ENCODE peak calls at places on chromosome 18, in seven cellular contexts. One of them, this sample, is unnamed. For H3K4me1, the result is how much of the 10 kb centered on the place peaks cover.

GRCh38 chr18:8767356-8767755 is 62.0 kb downstream of the MTCL1 start:
- DNase-seq in HepG2: no peak
- DNase-seq in GM12878: no peak
- DNase-seq in HCT116: no peak
- DNase-seq in K562: no peak
- DNase-seq in SK-N-SH: no peak
- DNase-seq in H1: no peak
- DNase-seq in this sample: no peak

GRCh38 chr18:79942786-79943607 is 8.5 kb downstream of the SLC66A2 start:
- DNase-seq in HepG2: no peak
- DNase-seq in GM12878: no peak
- DNase-seq in HCT116: no peak
- DNase-seq in K562: peak
- DNase-seq in SK-N-SH: no peak
- DNase-seq in H1: no peak
- DNase-seq in this sample: no peak

GRCh38 chr18:13453714-13454113 is 235.2 kb downstream of the LDLRAD4 start:
- DNase-seq in HepG2: no peak
- DNase-seq in GM12878: no peak
- DNase-seq in HCT116: no peak
- DNase-seq in K562: no peak
- DNase-seq in SK-N-SH: no peak
- DNase-seq in H1: no peak
- DNase-seq in this sample: no peak

GRCh38 chr18:35513181-35513932 is 15.6 kb upstream of the INO80C start:
- DNase-seq in HepG2: no peak
- DNase-seq in GM12878: no peak
- DNase-seq in HCT116: peak
- DNase-seq in K562: peak
- DNase-seq in SK-N-SH: no peak
- DNase-seq in H1: peak
- DNase-seq in this sample: no peak

GRCh38 chr18:7273301-7273911 is 42.5 kb downstream of the LRRC30 start:
- DNase-seq in HepG2: no peak
- DNase-seq in GM12878: no peak
- DNase-seq in HCT116: no peak
- DNase-seq in K562: no peak
- DNase-seq in SK-N-SH: no peak
- DNase-seq in H1: no peak
- DNase-seq in this sample: no peak

GRCh38 chr18:13810950-13811485 is 12.9 kb upstream of the MC5R start:
- DNase-seq in HepG2: no peak
- DNase-seq in GM12878: no peak
- DNase-seq in HCT116: no peak
- DNase-seq in K562: no peak
- DNase-seq in SK-N-SH: no peak
- DNase-seq in H1: no peak
- DNase-seq in this sample: no peak

GRCh38 chr18:62637807-62638687 is 77.3 kb upstream of the PHLPP1 start:
- DNase-seq in HepG2: peak
- DNase-seq in GM12878: no peak
- DNase-seq in HCT116: peak
- DNase-seq in K562: peak
- DNase-seq in SK-N-SH: peak
- DNase-seq in H1: peak
- DNase-seq in this sample: peak

GRCh38 chr18:6959110-6959509 is 158.5 kb downstream of the LAMA1 start:
- DNase-seq in HepG2: no peak
- DNase-seq in GM12878: no peak
- DNase-seq in HCT116: no peak
- DNase-seq in K562: no peak
- DNase-seq in SK-N-SH: no peak
- DNase-seq in H1: no peak
- DNase-seq in this sample: no peak

GRCh38 chr18:53796042-53796729 is 428.3 kb downstream of the MBD2 start:
- DNase-seq in HepG2: peak
- DNase-seq in GM12878: no peak
- DNase-seq in HCT116: no peak
- DNase-seq in K562: no peak
- DNase-seq in SK-N-SH: no peak
- DNase-seq in H1: no peak
- DNase-seq in this sample: no peak

GRCh38 chr18:74796928-74797576 is 199.4 kb downstream of the ZNF407 start:
- DNase-seq in HepG2: peak
- DNase-seq in GM12878: peak
- DNase-seq in HCT116: peak
- DNase-seq in K562: peak
- DNase-seq in SK-N-SH: peak
- DNase-seq in H1: no peak
- DNase-seq in this sample: no peak

GRCh38 chr18:37565138-37565984 is at the start of gene CELF4:
- DNase-seq in HepG2: no peak
- DNase-seq in GM12878: no peak
- DNase-seq in HCT116: no peak
- DNase-seq in K562: no peak
- DNase-seq in SK-N-SH: peak
- DNase-seq in H1: peak
- DNase-seq in this sample: no peak

GRCh38 chr18:77020561-77020960 is 112.0 kb downstream of the MBP start:
- DNase-seq in HepG2: no peak
- DNase-seq in GM12878: no peak
- DNase-seq in HCT116: no peak
- DNase-seq in K562: no peak
- DNase-seq in SK-N-SH: no peak
- DNase-seq in H1: no peak
- DNase-seq in this sample: no peak

GRCh38 chr18:12254137-12254819 is at the start of gene CIDEA:
- DNase-seq in HepG2: no peak
- DNase-seq in GM12878: no peak
- DNase-seq in HCT116: no peak
- DNase-seq in K562: no peak
- DNase-seq in SK-N-SH: no peak
- DNase-seq in H1: peak
- DNase-seq in this sample: no peak

GRCh38 chr18:27206411-27206810 is 21.3 kb upstream of the CHST9 start:
- DNase-seq in HepG2: no peak
- DNase-seq in GM12878: no peak
- DNase-seq in HCT116: no peak
- DNase-seq in K562: no peak
- DNase-seq in SK-N-SH: no peak
- DNase-seq in H1: no peak
- DNase-seq in this sample: no peak

GRCh38 chr18:43160509-43160908 is 45.0 kb upstream of the RIT2 start:
- DNase-seq in HepG2: no peak
- DNase-seq in GM12878: no peak
- DNase-seq in HCT116: no peak
- DNase-seq in K562: no peak
- DNase-seq in SK-N-SH: no peak
- DNase-seq in H1: no peak
- DNase-seq in this sample: no peak

GRCh38 chr18:42336139-42336538 is 381.1 kb downstream of the PIK3C3 start:
- DNase-seq in HepG2: no peak
- DNase-seq in GM12878: no peak
- DNase-seq in HCT116: no peak
- DNase-seq in K562: no peak
- DNase-seq in SK-N-SH: no peak
- DNase-seq in H1: no peak
- DNase-seq in this sample: no peak

GRCh38 chr18:54023471-54023870 is 201.0 kb downstream of the MBD2 start:
- DNase-seq in HepG2: no peak
- DNase-seq in GM12878: peak
- DNase-seq in HCT116: no peak
- DNase-seq in K562: no peak
- DNase-seq in SK-N-SH: no peak
- DNase-seq in H1: no peak
- DNase-seq in this sample: no peak

GRCh38 chr18:13584826-13585225 is 141.5 kb downstream of the FAM210A start:
- DNase-seq in HepG2: no peak
- DNase-seq in GM12878: no peak
- DNase-seq in HCT116: no peak
- DNase-seq in K562: peak
- DNase-seq in SK-N-SH: peak
- DNase-seq in H1: no peak
- DNase-seq in this sample: no peak

GRCh38 chr18:3095921-3096320 is 83.0 kb upstream of the LPIN2 start:
- DNase-seq in HepG2: no peak
- DNase-seq in GM12878: no peak
- DNase-seq in HCT116: no peak
- DNase-seq in K562: no peak
- DNase-seq in SK-N-SH: no peak
- DNase-seq in H1: no peak
- DNase-seq in this sample: no peak

GRCh38 chr18:11857177-11857887 is 6.1 kb downstream of the CHMP1B start:
- DNase-seq in HepG2: peak
- DNase-seq in GM12878: no peak
- DNase-seq in HCT116: peak
- DNase-seq in K562: peak
- DNase-seq in SK-N-SH: no peak
- DNase-seq in H1: no peak
- DNase-seq in this sample: no peak

GRCh38 chr18:63785031-63785430 is 9.8 kb downstream of the SERPINB7 start:
- DNase-seq in HepG2: no peak
- DNase-seq in GM12878: no peak
- DNase-seq in HCT116: no peak
- DNase-seq in K562: no peak
- DNase-seq in SK-N-SH: no peak
- DNase-seq in H1: no peak
- DNase-seq in this sample: no peak

GRCh38 chr18:61606759-61607158 is 273.5 kb downstream of the CDH20 start:
- DNase-seq in HepG2: no peak
- DNase-seq in GM12878: no peak
- DNase-seq in HCT116: peak
- DNase-seq in K562: peak
- DNase-seq in SK-N-SH: no peak
- DNase-seq in H1: peak
- DNase-seq in this sample: peak

DNA sequence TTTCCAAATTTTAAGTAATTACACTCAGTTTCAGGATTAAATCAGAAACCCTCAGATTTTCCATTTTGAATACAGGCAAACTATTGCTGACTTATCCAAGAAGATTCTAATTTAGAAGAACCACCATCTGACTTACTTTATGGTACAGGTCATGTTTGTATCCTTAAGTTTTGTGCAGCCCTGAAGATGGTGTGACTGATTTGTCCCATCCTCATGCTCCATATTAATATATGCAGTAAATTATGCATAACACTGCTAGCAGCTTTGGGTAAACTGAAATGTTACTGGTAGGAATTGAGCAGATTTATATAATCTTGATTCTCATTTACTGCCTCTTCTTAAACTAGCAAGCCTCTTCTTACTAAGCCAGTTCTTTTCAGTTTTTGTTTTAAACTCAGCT is 25.9 kb downstream of the MEX3C start:
- DNase-seq in HepG2: no peak
- DNase-seq in GM12878: no peak
- DNase-seq in HCT116: no peak
- DNase-seq in K562: no peak
- DNase-seq in SK-N-SH: no peak
- DNase-seq in H1: no peak
- DNase-seq in this sample: no peak
- H3K4me1 ChIP-seq in HepG2: under half
- H3K4me1 ChIP-seq in GM12878: under half
- H3K4me1 ChIP-seq in HCT116: under half
- H3K4me1 ChIP-seq in K562: under half
- H3K4me1 ChIP-seq in SK-N-SH: under half
- H3K4me1 ChIP-seq in H1: under half
- H3K4me1 ChIP-seq in this sample: under half

GRCh38 chr18:1968801-1969498 is 602.4 kb downstream of the METTL4 start:
- DNase-seq in HepG2: no peak
- DNase-seq in GM12878: no peak
- DNase-seq in HCT116: no peak
- DNase-seq in K562: no peak
- DNase-seq in SK-N-SH: no peak
- DNase-seq in H1: no peak
- DNase-seq in this sample: peak

GRCh38 chr18:1965541-1965940 is 605.8 kb downstream of the METTL4 start:
- DNase-seq in HepG2: no peak
- DNase-seq in GM12878: no peak
- DNase-seq in HCT116: no peak
- DNase-seq in K562: no peak
- DNase-seq in SK-N-SH: no peak
- DNase-seq in H1: no peak
- DNase-seq in this sample: no peak

DNA sequence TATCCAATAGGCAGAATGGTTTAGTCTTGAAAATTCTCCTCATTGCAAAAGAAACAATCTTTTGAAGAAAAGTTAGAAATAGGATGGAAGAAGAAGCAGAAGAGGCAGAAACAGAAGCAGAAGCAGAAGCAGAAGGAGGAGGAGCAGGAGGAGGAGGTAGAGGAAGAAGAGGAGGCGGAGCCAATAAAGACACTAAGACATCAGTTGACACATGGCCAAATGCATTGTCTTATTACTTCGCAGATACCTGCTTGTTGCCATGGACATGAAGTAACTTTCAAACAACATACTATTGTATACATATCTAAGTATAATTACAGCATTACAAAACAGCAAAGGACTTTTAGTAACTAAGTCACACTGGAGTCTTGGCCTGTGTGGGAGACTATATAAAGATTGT is 606.3 kb downstream of the METTL4 start:
- DNase-seq in HepG2: no peak
- DNase-seq in GM12878: no peak
- DNase-seq in HCT116: no peak
- DNase-seq in K562: no peak
- DNase-seq in SK-N-SH: no peak
- DNase-seq in H1: no peak
- DNase-seq in this sample: no peak
- TF ChIP-seq YY1 in HepG2: no peak
- TF ChIP-seq YY1 in GM12878: no peak
- TF ChIP-seq YY1 in HCT116: no peak
- TF ChIP-seq YY1 in K562: no peak
- TF ChIP-seq YY1 in SK-N-SH: no peak
- TF ChIP-seq YY1 in H1: no peak
- TF ChIP-seq YY1 in this sample: no peak

GRCh38 chr18:48711651-48712486 is 173.0 kb downstream of the CTIF start:
- DNase-seq in HepG2: peak
- DNase-seq in GM12878: no peak
- DNase-seq in HCT116: peak
- DNase-seq in K562: peak
- DNase-seq in SK-N-SH: peak
- DNase-seq in H1: no peak
- DNase-seq in this sample: peak
- H3K4me1 ChIP-seq in HepG2: under half
- H3K4me1 ChIP-seq in GM12878: under half
- H3K4me1 ChIP-seq in HCT116: under half
- H3K4me1 ChIP-seq in K562: under half
- H3K4me1 ChIP-seq in SK-N-SH: under half
- H3K4me1 ChIP-seq in H1: under half
- H3K4me1 ChIP-seq in this sample: under half

DNA sequence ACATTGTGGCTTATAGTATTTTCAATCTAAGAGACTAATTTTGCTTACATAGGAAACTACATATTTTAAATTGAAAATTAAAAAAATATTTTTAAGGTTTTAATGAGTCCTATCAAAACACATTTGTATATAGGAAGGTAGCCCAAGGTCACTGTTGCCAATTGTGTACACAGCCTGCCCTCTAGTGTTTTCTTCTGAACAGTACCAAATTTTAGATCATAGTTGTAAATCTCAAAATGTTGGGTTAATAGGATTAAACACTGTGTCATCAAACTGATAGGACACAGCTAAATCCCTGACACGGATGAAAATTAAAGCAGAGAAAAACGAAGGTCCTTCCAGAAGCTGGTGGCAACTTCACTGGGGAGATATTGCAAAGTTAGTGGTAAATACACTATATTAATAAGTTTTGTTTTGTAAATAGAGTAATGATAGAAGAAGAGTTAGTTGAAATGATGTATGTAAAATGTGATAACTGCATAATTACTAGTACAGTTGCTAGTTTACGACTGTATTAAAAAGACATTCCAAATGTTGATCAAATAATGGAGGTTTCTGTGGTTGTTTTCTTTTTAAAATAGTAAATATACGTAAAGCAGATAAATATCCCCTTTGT is 19.7 kb downstream of the CLUL1 start:
- DNase-seq in HepG2: peak
- DNase-seq in GM12878: no peak
- DNase-seq in HCT116: peak
- DNase-seq in K562: peak
- DNase-seq in SK-N-SH: peak
- DNase-seq in H1: no peak
- DNase-seq in this sample: no peak
- TF ChIP-seq YY1 in HepG2: no peak
- TF ChIP-seq YY1 in GM12878: no peak
- TF ChIP-seq YY1 in HCT116: no peak
- TF ChIP-seq YY1 in K562: no peak
- TF ChIP-seq YY1 in SK-N-SH: no peak
- TF ChIP-seq YY1 in H1: no peak
- TF ChIP-seq YY1 in this sample: no peak

This sample was measured in NT2/D1.